ENCODE peak calls at places on chromosomes 6 and 20, in four cellular contexts. One of them, this sample, is unnamed.

GRCh38 chr20:56607061-56607704 is 21.9 kb upstream of the TFAP2C start:
- DNase-seq in fibroblast of lung: no peak
- DNase-seq in endodermal cell: no peak
- DNase-seq in IMR-90: no peak
- DNase-seq in this sample: no peak

GRCh38 chr6:142014515-142014914 is 118.2 kb upstream of the GJE1 start:
- DNase-seq in IMR-90: peak; percentile 93
- DNase-seq in fibroblast of lung: peak; percentile 68
- DNase-seq in endodermal cell: peak; percentile 51
- DNase-seq in this sample: no peak

GRCh38 chr6:110532401-110532800 is 56.0 kb upstream of the SLC22A16 start:
- DNase-seq in endodermal cell: no peak
- DNase-seq in fibroblast of lung: no peak
- DNase-seq in IMR-90: no peak
- DNase-seq in this sample: no peak

GRCh38 chr6:26006086-26006939 is 43.7 kb downstream of the TRIM38 start:
- DNase-seq in IMR-90: no peak
- DNase-seq in fibroblast of lung: no peak
- DNase-seq in endodermal cell: no peak
- DNase-seq in this sample: no peak

GRCh38 chr20:24465730-24466129 is 3.7 kb upstream of the SYNDIG1 start:
- DNase-seq in fibroblast of lung: peak; percentile 17
- DNase-seq in endodermal cell: no peak
- DNase-seq in IMR-90: no peak
- DNase-seq in this sample: no peak

GRCh38 chr6:98212468-98212867 is 621.9 kb upstream of the POU3F2 start:
- DNase-seq in endodermal cell: no peak
- DNase-seq in IMR-90: no peak
- DNase-seq in fibroblast of lung: no peak
- DNase-seq in this sample: no peak

GRCh38 chr6:31441368-31442267 is 38.2 kb downstream of the MICA start:
- DNase-seq in fibroblast of lung: peak; percentile 50
- DNase-seq in endodermal cell: peak; percentile 94
- DNase-seq in IMR-90: peak; percentile 34
- DNase-seq in this sample: peak; percentile 91

GRCh38 chr20:59945731-59946130 is 5.5 kb downstream of the FAM217B start:
- DNase-seq in fibroblast of lung: no peak
- DNase-seq in IMR-90: no peak
- DNase-seq in endodermal cell: no peak
- DNase-seq in this sample: peak; percentile 19

GRCh38 chr6:18820725-18821124 is 433.6 kb downstream of the RNF144B start:
- DNase-seq in fibroblast of lung: no peak
- DNase-seq in endodermal cell: no peak
- DNase-seq in IMR-90: no peak
- DNase-seq in this sample: no peak

GRCh38 chr6:112574190-112574589 is 227.1 kb downstream of the RFPL4B start:
- DNase-seq in IMR-90: no peak
- DNase-seq in fibroblast of lung: no peak
- DNase-seq in endodermal cell: peak; percentile 55
- DNase-seq in this sample: peak; percentile 21

GRCh38 chr6:20198764-20199174 is 13.5 kb downstream of the MBOAT1 start:
- DNase-seq in IMR-90: no peak
- DNase-seq in endodermal cell: no peak
- DNase-seq in fibroblast of lung: no peak
- DNase-seq in this sample: no peak

GRCh38 chr6:36178544-36178943 is 18.0 kb upstream of the BRPF3 start:
- DNase-seq in IMR-90: no peak
- DNase-seq in endodermal cell: no peak
- DNase-seq in fibroblast of lung: no peak
- DNase-seq in this sample: no peak

GRCh38 chr6:25387483-25387882 is 108.3 kb downstream of the CARMIL1 start:
- DNase-seq in fibroblast of lung: no peak
- DNase-seq in endodermal cell: no peak
- DNase-seq in IMR-90: no peak
- DNase-seq in this sample: no peak

GRCh38 chr20:17688965-17689364 is 6.9 kb upstream of the RRBP1 start:
- DNase-seq in endodermal cell: no peak
- DNase-seq in IMR-90: peak; percentile 73
- DNase-seq in fibroblast of lung: peak; percentile 31
- DNase-seq in this sample: no peak

GRCh38 chr20:24406761-24407550 is 62.5 kb upstream of the SYNDIG1 start:
- DNase-seq in IMR-90: no peak
- DNase-seq in fibroblast of lung: peak; percentile 23
- DNase-seq in endodermal cell: no peak
- DNase-seq in this sample: no peak

GRCh38 chr20:59221049-59221748 is 57.6 kb downstream of the ZNF831 start:
- DNase-seq in IMR-90: no peak
- DNase-seq in fibroblast of lung: no peak
- DNase-seq in endodermal cell: peak; percentile 59
- DNase-seq in this sample: no peak

GRCh38 chr6:49849121-49849907 is 17.0 kb downstream of the CRISP1 start:
- DNase-seq in IMR-90: peak; percentile 55
- DNase-seq in endodermal cell: peak; percentile 39
- DNase-seq in fibroblast of lung: peak; percentile 78
- DNase-seq in this sample: peak; percentile 83

GRCh38 chr20:50575869-50576720 is 65.9 kb downstream of the PTPN1 start:
- DNase-seq in endodermal cell: peak; percentile 89
- DNase-seq in fibroblast of lung: peak; percentile 70
- DNase-seq in IMR-90: peak; percentile 51
- DNase-seq in this sample: peak; percentile 72

GRCh38 chr20:47400685-47401084 is 44.2 kb upstream of the ZMYND8 start:
- DNase-seq in IMR-90: no peak
- DNase-seq in fibroblast of lung: no peak
- DNase-seq in endodermal cell: peak; percentile 59
- DNase-seq in this sample: no peak

GRCh38 chr6:7048859-7049258 is 58.9 kb upstream of the RREB1 start:
- DNase-seq in endodermal cell: no peak
- DNase-seq in fibroblast of lung: no peak
- DNase-seq in IMR-90: no peak
- DNase-seq in this sample: no peak

GRCh38 chr20:48025061-48025515 is 239.8 kb upstream of the SULF2 start:
- DNase-seq in endodermal cell: peak; percentile 81
- DNase-seq in fibroblast of lung: peak; percentile 63
- DNase-seq in IMR-90: peak; percentile 29
- DNase-seq in this sample: peak; percentile 49

GRCh38 chr20:53888951-53889350 is 181.4 kb downstream of the BCAS1 start:
- DNase-seq in IMR-90: no peak
- DNase-seq in endodermal cell: no peak
- DNase-seq in fibroblast of lung: no peak
- DNase-seq in this sample: no peak

GRCh38 chr20:60055740-60056139 is 97.5 kb downstream of the CDH26 start:
- DNase-seq in IMR-90: no peak
- DNase-seq in fibroblast of lung: no peak
- DNase-seq in endodermal cell: peak; percentile 43
- DNase-seq in this sample: no peak

GRCh38 chr6:24844903-24845302 is 46.2 kb upstream of the ARMH2 start:
- DNase-seq in fibroblast of lung: no peak
- DNase-seq in IMR-90: no peak
- DNase-seq in endodermal cell: no peak
- DNase-seq in this sample: no peak

GRCh38 chr6:131946992-131947955 is 3.9 kb downstream of the CCN2 start:
- DNase-seq in IMR-90: peak; percentile 84
- DNase-seq in fibroblast of lung: peak; percentile 78
- DNase-seq in endodermal cell: no peak
- DNase-seq in this sample: no peak

GRCh38 chr6:126188271-126188909 is 151.5 kb upstream of the CENPW start:
- DNase-seq in endodermal cell: no peak
- DNase-seq in fibroblast of lung: peak; percentile 88
- DNase-seq in IMR-90: peak; percentile 64
- DNase-seq in this sample: no peak

GRCh38 chr6:117933471-117933870 is 26.4 kb downstream of the SLC35F1 start:
- DNase-seq in endodermal cell: no peak
- DNase-seq in fibroblast of lung: no peak
- DNase-seq in IMR-90: no peak
- DNase-seq in this sample: no peak

GRCh38 chr6:111681856-111682255 is 76.2 kb upstream of the TRAF3IP2 start:
- DNase-seq in IMR-90: no peak
- DNase-seq in endodermal cell: no peak
- DNase-seq in fibroblast of lung: no peak
- DNase-seq in this sample: no peak

GRCh38 chr6:136753624-136754023 is 38.7 kb downstream of the MAP3K5 start:
- DNase-seq in fibroblast of lung: no peak
- DNase-seq in IMR-90: no peak
- DNase-seq in endodermal cell: peak; percentile 42
- DNase-seq in this sample: no peak

GRCh38 chr6:3752538-3753227 is 1.2 kb upstream of the PXDC1 start:
- DNase-seq in IMR-90: no peak
- DNase-seq in endodermal cell: peak; percentile 40
- DNase-seq in fibroblast of lung: no peak
- DNase-seq in this sample: no peak

DNA sequence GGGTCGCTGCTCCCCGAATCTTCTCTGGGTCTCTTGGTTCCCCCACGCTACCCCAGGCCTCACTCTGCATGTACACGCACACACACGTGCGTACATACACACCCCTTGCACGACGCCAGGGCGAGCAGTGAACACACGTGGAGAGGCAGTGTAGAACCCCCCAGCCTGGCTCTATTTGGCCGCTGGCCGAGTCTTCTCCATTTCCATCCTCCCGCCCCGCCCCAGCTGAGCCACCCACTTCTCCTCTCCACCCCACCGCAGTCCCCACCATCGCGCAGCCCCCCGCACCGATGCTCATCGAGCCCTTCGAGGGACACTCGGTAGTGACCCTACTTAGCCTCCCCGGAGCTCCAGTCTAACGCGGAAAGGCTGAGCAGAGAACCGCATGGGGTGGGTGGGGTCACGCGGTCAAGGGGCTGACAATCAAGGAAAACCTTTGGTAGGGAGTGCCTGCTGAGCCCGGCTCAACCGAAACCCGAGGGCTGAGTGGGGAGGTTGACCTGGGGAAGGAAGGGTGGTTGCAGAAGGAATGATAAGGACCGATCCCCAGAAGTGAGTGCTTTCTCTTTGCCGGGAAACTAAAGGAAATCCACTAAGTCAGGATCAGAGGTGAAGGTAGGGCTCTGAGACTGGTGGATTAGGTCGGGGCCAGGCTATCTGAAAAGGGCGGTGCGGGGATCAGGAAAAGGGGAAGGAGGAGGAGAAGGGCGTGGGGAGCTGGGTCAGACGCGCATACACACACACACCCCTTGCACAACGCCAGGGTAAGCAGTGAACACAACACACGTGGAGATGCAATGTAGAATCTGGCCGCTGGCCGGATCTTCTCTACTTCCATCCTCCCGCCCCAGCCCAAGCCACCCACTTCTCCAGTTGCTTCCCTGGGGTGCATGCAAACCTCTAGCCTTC is 49.8 kb downstream of the CPXM1 start:
- DNase-seq in fibroblast of lung: peak; percentile 35
- DNase-seq in endodermal cell: peak; percentile 83
- DNase-seq in IMR-90: peak; percentile 17
- DNase-seq in this sample: peak; percentile 44
- H3K4me3 ChIP-seq in fibroblast of lung: no peak overlapping the region
- H3K4me3 ChIP-seq in endodermal cell: peak overlapping the region; percentile 60
- H3K4me3 ChIP-seq in IMR-90: no peak overlapping the region
- H3K4me3 ChIP-seq in this sample: no peak overlapping the region

DNA sequence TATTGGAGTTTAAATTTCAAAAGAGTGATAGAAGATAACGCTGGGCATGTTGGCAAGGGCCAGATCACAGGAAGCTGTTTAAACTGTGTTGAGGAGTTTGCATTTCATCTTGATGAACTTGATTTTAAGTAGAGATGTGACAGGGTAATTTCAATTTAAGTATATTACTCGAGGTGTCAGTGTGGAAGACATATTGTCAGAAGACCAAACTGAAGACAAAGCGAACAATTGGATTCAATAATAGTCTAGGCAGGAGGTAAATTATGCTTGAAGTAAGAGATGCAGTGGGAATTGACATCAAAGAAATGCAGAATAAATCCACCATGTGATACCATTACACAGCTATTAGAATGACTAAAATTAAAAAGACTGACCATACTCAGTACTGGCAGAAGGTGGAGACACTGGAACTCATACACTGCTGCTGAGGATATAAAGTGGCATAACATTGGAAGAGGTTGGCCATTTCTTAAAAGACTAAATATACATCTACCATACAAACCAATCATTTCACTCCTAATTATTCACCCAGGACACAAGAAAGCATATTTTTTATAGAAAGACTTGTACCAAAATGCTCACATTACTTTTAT is 240.8 kb downstream of the ARHGAP18 start:
- DNase-seq in IMR-90: no peak
- DNase-seq in endodermal cell: no peak
- DNase-seq in fibroblast of lung: no peak
- DNase-seq in this sample: no peak
- TF ChIP-seq CTCF in IMR-90: no peak
- TF ChIP-seq CTCF in endodermal cell: no peak
- TF ChIP-seq CTCF in fibroblast of lung: no peak
- TF ChIP-seq CTCF in this sample: no peak

DNA sequence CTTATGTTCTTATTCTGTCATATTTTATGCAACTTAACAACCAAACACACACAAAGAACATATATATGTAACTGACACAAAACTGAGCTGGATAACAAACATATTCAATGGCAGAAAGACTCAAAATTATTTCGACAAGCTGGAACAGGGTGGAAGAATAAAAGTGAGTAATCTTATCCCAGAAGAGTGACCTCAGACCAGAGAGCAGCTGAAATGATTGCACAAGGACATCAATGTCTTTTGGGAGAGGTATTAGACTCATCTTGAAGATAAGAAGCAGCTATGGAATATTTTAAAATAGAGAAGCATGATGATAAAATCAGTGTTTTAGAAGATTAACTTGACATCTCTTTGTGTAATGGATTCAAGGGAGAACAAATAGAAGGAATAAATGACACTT is 191.6 kb upstream of the PRDM1 start:
- DNase-seq in fibroblast of lung: no peak
- DNase-seq in IMR-90: no peak
- DNase-seq in endodermal cell: no peak
- DNase-seq in this sample: no peak
- H3K9ac ChIP-seq in fibroblast of lung: no peak overlapping the region
- H3K9ac ChIP-seq in IMR-90: no peak overlapping the region
- H3K9ac ChIP-seq in endodermal cell: no peak overlapping the region
- H3K9ac ChIP-seq in this sample: no peak overlapping the region

DNA sequence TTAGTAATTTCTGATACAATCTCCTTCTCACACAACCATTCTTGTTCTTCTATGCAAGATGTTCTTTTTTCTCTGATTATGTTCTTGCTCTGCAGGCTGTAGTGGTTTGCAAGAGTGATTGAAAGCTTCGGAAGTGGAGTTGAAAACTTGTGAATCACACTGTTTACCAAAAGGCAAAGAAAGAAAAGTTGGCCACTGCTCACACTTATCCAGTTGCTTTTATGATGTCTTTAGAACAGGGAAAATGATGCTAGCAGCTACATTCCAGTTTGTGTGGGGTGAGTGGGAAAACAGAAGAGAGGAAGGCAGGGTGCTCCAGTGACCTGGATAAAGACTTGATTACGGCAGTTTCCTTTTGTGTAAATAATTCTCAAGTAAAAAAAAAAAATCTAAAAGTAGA is 583.3 kb downstream of the TENT5A start:
- DNase-seq in fibroblast of lung: peak; percentile 5
- DNase-seq in endodermal cell: no peak
- DNase-seq in IMR-90: no peak
- DNase-seq in this sample: no peak
- H3K4me3 ChIP-seq in fibroblast of lung: no peak overlapping the region
- H3K4me3 ChIP-seq in endodermal cell: no peak overlapping the region
- H3K4me3 ChIP-seq in IMR-90: no peak overlapping the region
- H3K4me3 ChIP-seq in this sample: no peak overlapping the region